ENCODE peak calls at places on chromosomes 11 and 22, in five cellular contexts. E is AG10803, R is astrocyte of the cerebellum, B is lung, F is mucosa of descending colon. H is an unnamed sample.

GRCh38 chr11:65643971-65644370 is 6.1 kb downstream of the SIPA1 start:
- DNase-seq in E (no peak), R (no peak), B (no peak), F (peak; percentile 58), H (no peak)

GRCh38 chr11:43557553-43558031 is 122.9 kb upstream of the HSD17B12 start:
- DNase-seq in E (no peak), R (no peak), B (no peak), F (no peak), H (no peak)

GRCh38 chr11:35418282-35418846 is 994 bp downstream of the SLC1A2 start:
- DNase-seq in E (no peak), R (no peak), B (no peak), F (no peak), H (no peak)

GRCh38 chr11:64356498-64357411 is 2.2 kb upstream of the RPS6KA4 start:
- DNase-seq in E (peak; percentile 29), R (no peak), B (no peak), F (no peak), H (no peak)

GRCh38 chr11:47328449-47329390 is 23.8 kb downstream of the MYBPC3 start:
- DNase-seq in E (no peak), R (no peak), B (no peak), F (no peak), H (no peak)

GRCh38 chr11:134482865-134483264 is 70.8 kb upstream of the B3GAT1 start:
- DNase-seq in E (no peak), R (no peak), B (no peak), F (no peak), H (no peak)

GRCh38 chr11:115069599-115069998 is 391.3 kb downstream of the NXPE2 start:
- DNase-seq in E (no peak), R (no peak), B (no peak), F (no peak), H (no peak)

GRCh38 chr22:41963453-41964105 is 5.7 kb upstream of the SEPTIN3 start:
- DNase-seq in E (peak; percentile 66), R (peak; percentile 72), B (peak; percentile 73), F (no peak), H (peak; percentile 14)

DNA sequence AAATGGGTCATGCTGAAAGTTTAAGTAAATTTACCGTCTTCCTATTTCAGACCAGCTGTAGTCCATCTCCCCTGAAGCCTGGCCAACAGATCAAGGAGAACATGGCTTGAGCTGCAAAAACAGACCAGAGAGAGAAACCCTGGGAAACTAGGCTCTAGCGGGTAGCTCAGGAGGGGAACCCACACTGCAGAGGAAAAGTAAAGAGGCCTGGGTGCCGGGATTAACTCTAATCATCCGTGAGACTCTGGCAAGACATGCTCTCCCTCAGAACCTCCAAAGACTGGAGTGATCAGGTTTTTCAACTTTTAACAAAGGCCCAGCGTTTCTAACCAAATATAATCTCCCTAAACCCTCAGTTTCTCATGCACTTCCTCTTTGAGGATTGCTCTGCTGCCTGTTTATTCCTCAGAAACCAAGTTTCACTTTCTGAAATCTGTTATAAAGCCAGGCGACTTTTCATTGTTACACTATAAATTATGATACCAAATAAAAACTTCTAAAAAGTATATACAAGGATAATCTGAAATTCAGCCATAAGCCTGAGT is 67.4 kb downstream of the GAB2 start:
- DNase-seq in E (peak; percentile 49), R (no peak), B (no peak), F (no peak), H (no peak)
- H3K4me3 ChIP-seq in E (peak overlapping the region; percentile 32), R (no peak overlapping the region), B (no peak overlapping the region), F (no peak overlapping the region), H (peak overlapping the region; percentile 2)

GRCh38 chr11:484616-485015 is 22.4 kb downstream of the RNH1 start:
- DNase-seq in E (no peak), R (no peak), B (no peak), F (no peak), H (no peak)
- H3K4me3 ChIP-seq in E (no peak overlapping the region), R (no peak overlapping the region), B (no peak overlapping the region), F (no peak overlapping the region), H (no peak overlapping the region)

GRCh38 chr11:33177676-33178336 is 16.5 kb upstream of the CSTF3 start:
- DNase-seq in E (no peak), R (no peak), B (no peak), F (no peak), H (no peak)

GRCh38 chr11:33185756-33186155 is 24.5 kb upstream of the CSTF3 start:
- DNase-seq in E (no peak), R (no peak), B (no peak), F (no peak), H (peak; percentile 15)

GRCh38 chr11:33178443-33179154 is 17.3 kb upstream of the CSTF3 start:
- DNase-seq in E (peak; percentile 13), R (no peak), B (no peak), F (no peak), H (no peak)

GRCh38 chr11:33179431-33179830 is 18.2 kb upstream of the CSTF3 start:
- DNase-seq in E (no peak), R (no peak), B (no peak), F (no peak), H (no peak)

DNA sequence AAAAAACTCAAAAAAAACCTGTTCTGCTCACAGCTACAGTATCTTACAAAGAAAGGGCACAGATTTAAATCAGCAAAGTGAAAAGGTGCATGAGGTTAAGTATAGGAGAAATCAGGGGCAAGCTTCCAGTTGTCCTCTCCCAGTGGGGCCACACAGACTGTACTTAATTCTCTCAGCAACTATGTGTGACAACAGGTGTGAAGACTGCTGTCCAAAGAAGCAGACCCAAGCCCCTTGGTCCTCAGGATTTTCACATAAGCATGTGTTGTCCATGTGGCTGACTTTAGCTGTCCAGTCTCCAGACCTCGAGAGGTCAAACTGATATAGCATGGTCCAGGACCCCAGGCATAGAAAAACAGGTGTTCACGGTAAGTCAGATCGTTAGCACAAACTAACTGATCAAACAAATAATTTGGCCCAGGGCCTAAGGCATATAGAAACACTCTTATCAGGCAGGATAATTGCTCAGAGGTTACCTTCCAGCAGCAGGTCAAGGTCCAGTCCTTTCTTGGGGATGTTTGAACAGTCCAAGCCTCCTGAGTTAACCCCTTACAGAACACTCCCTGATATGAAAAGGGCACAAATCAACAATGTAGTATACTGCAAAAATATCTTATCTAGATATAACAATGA is 21.1 kb upstream of the CSTF3 start:
- DNase-seq in E (no peak), R (no peak), B (no peak), F (no peak), H (no peak)
- H3K4me3 ChIP-seq in E (no peak overlapping the region), R (no peak overlapping the region), B (no peak overlapping the region), F (no peak overlapping the region), H (no peak overlapping the region)

DNA sequence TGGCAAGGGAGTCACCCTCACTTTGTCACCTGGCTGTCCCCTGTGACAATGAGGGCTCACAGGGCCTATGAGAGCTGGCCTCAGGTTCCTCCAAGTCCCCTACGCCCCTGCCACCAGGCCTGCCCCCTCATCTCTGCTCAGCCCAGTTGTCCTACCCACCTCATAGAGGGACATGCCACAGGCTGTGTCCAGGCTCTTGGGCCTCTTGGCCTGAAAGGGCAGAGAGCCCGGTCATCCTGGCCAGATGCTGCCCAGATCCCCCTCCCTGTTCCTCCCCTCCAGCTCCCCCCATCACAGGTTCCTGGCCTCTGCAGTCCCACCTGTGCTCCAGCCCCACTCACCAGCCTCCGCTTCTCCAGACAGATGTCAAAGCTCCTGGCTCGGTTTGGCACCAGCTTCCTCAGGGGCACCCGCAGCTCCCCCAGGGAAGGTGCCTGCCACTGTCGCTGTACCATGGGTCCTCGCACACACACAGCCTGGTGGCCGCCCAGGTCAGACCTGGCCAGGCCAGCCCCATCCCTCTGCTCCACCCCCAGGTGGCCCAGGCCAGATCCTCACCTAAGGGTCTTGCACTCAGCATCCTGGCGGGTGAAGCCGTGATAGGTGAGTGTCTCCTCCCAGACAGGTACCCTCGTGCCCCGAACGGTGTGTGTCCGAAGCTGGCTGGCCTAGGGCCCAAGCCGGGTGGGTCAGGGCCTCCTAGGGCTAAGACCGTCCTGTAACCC is 8.2 kb downstream of the NDUFV1 start:
- DNase-seq in E (no peak), R (no peak), B (no peak), F (peak; percentile 73), H (no peak)
- H3K4me3 ChIP-seq in E (no peak overlapping the region), R (no peak overlapping the region), B (no peak overlapping the region), F (no peak overlapping the region), H (no peak overlapping the region)

GRCh38 chr11:96147913-96148312 is 195.1 kb downstream of the MAML2 start:
- DNase-seq in E (no peak), R (no peak), B (no peak), F (no peak), H (no peak)

GRCh38 chr11:96152623-96153022 is 190.4 kb downstream of the MAML2 start:
- DNase-seq in E (no peak), R (no peak), B (no peak), F (no peak), H (no peak)

GRCh38 chr11:96149743-96150555 is 193.0 kb downstream of the MAML2 start:
- DNase-seq in E (peak; percentile 74), R (no peak), B (no peak), F (no peak), H (peak; percentile 70)

GRCh38 chr11:96151501-96151900 is 191.5 kb downstream of the MAML2 start:
- DNase-seq in E (peak; percentile 53), R (no peak), B (no peak), F (no peak), H (peak; percentile 66)

DNA sequence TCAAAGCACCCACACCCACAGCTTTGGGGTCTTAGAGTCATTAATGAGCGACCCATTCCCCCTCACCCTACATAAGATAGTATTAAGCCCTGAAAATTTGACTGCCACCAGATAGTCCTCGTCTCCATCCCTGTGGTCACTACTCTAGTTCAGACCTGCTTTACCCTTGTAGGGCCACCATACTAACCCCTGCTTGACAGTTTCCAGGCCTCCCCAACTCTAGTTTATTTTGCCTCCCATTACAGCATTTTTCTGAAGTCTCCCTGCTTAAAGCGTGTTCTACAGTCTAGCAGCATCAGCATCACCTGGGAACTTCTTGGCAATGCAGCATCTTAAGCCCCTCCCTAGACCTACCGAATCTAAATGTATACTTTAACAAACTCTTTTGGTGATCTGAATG is 192.4 kb downstream of the MAML2 start:
- DNase-seq in E (no peak), R (no peak), B (no peak), F (no peak), H (no peak)
- H3K4me3 ChIP-seq in E (no peak overlapping the region), R (no peak overlapping the region), B (no peak overlapping the region), F (no peak overlapping the region), H (no peak overlapping the region)